ENCODE peak calls at places on chromosome 4, in four cellular contexts. A is H1, W is K562, I is HCT116. U is an unnamed sample.
A peak's percentile ranks its signal among the peaks of the same experiment; 100 is the strongest.

GRCh38 chr4:65482410-65482809 is 187.9 kb downstream of the EPHA5 start:
- DNase-seq in A (no peak), W (no peak), I (no peak), U (no peak)

GRCh38 chr4:181618896-181619295 is 624.3 kb upstream of the TENM3 start:
- DNase-seq in A (no peak), W (no peak), I (no peak), U (no peak)

GRCh38 chr4:29559281-29559680 is 1160.9 kb upstream of the PCDH7 start:
- DNase-seq in A (no peak), W (no peak), I (no peak), U (no peak)

GRCh38 chr4:148795156-148795864 is 353.1 kb upstream of the NR3C2 start:
- DNase-seq in A (peak; percentile 27), W (no peak), I (no peak), U (no peak)

GRCh38 chr4:5943561-5943960 is 50.7 kb upstream of the CRMP1 start:
- DNase-seq in A (no peak), W (no peak), I (no peak), U (no peak)

GRCh38 chr4:74671074-74671698 is 123.1 kb downstream of the BTC start:
- DNase-seq in A (peak; percentile 31), W (peak; percentile 10), I (peak; percentile 70), U (no peak)

GRCh38 chr4:140427919-140428471 is 547 bp upstream of the CLGN start:
- DNase-seq in A (no peak), W (no peak), I (peak; percentile 24), U (no peak)

GRCh38 chr4:173217727-173218126 is 49.1 kb downstream of the GALNT7 start:
- DNase-seq in A (no peak), W (no peak), I (no peak), U (no peak)

GRCh38 chr4:130747842-130748241 is 1651.9 kb downstream of the C4orf33 start:
- DNase-seq in A (no peak), W (no peak), I (peak; percentile 1), U (no peak)

GRCh38 chr4:102263024-102263787 is 82.1 kb downstream of the SLC39A8 start:
- DNase-seq in A (no peak), W (no peak), I (peak; percentile 51), U (no peak)

GRCh38 chr4:43379001-43379400 is 486.5 kb downstream of the GRXCR1 start:
- DNase-seq in A (no peak), W (no peak), I (no peak), U (no peak)

GRCh38 chr4:72951628-72952027 is 117.9 kb downstream of the COX18 start:
- DNase-seq in A (no peak), W (no peak), I (no peak), U (no peak)

GRCh38 chr4:181674315-181674714 is 568.9 kb upstream of the TENM3 start:
- DNase-seq in A (no peak), W (no peak), I (no peak), U (no peak)

GRCh38 chr4:103075894-103076776 is at the start of gene SLC9B2:
- DNase-seq in A (no peak), W (peak; percentile 59), I (peak; percentile 38), U (no peak)

GRCh38 chr4:120977435-120977997 is 55.0 kb upstream of the PRDM5 start:
- DNase-seq in A (no peak), W (no peak), I (peak; percentile 61), U (no peak)

GRCh38 chr4:173446416-173446815 is 47.5 kb upstream of the SCRG1 start:
- DNase-seq in A (no peak), W (no peak), I (no peak), U (no peak)

GRCh38 chr4:40099010-40099409 is 42.4 kb downstream of the N4BP2 start:
- DNase-seq in A (no peak), W (no peak), I (no peak), U (no peak)
- TF ChIP-seq EGR1 in A (no peak), W (no peak), I (no peak), U (no peak)

GRCh38 chr4:13547563-13548041 is 3.3 kb upstream of the NKX3-2 start:
- DNase-seq in A (no peak), W (no peak), I (no peak), U (no peak)
- TF ChIP-seq EGR1 in A (no peak), W (no peak), I (no peak), U (no peak)

DNA sequence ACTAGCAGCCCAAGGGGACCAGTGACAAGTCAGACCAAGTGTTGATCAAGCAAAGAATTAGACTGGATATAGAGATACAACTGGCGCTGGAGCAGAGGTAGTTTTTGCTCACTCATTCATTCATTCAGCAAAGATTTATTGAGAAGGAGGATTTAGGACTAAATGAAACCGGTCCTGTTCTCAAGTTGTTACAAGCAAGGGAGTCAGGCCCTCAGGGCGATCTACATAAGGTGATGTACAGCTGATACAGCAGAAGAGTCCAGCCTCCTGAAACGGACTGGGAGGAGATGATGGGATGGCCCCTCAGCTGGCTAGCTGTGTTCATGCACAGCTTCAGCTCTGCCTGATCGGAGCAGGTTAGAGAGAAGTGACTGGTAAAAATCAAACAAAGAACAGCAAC is 242.4 kb downstream of the FBXW7 start:
- DNase-seq in A (no peak), W (no peak), I (no peak), U (no peak)
- TF ChIP-seq EGR1 in A (no peak), W (no peak), I (no peak), U (no peak)

GRCh38 chr4:25637581-25638220 is 17.9 kb upstream of the SLC34A2 start:
- DNase-seq in A (no peak), W (no peak), I (no peak), U (no peak)

GRCh38 chr4:25632135-25632534 is 23.5 kb upstream of the SLC34A2 start:
- DNase-seq in A (no peak), W (no peak), I (no peak), U (no peak)

GRCh38 chr4:25638221-25638601 is 17.4 kb upstream of the SLC34A2 start:
- DNase-seq in A (no peak), W (no peak), I (no peak), U (no peak)

GRCh38 chr4:25635501-25635900 is 20.1 kb upstream of the SLC34A2 start:
- DNase-seq in A (no peak), W (no peak), I (peak; percentile 39), U (no peak)

DNA sequence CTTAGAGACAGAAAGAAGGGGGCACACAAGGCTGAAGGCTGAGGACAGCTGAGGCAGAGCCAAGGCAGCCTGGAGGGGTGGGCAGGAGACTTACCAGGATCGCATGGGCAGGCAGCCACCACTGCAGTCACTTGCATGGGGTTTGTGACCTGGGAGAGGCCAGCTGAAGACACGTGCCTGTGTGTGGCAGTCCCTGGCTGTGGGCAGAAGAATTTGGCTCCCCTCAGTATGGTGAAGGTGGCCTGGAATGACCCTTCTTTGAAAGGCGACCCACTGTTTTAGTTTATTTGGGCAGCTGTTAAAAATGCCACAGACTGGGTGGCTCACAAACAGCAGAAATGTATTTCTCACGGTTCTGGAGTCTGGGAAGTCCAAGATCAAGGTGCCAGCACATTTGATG is 22.1 kb upstream of the SLC34A2 start:
- DNase-seq in A (no peak), W (no peak), I (no peak), U (no peak)
- TF ChIP-seq EGR1 in A (no peak), W (no peak), I (no peak), U (no peak)

GRCh38 chr4:146192060-146192459 is 16.5 kb downstream of the LSM6 start:
- DNase-seq in A (no peak), W (peak; percentile 14), I (no peak), U (no peak)
- TF ChIP-seq EGR1 in A (no peak), W (no peak), I (no peak), U (no peak)

GRCh38 chr4:4637710-4638109 is 95.9 kb upstream of the STX18 start:
- DNase-seq in A (no peak), W (no peak), I (peak; percentile 21), U (peak; percentile 33)

GRCh38 chr4:4640692-4641091 is 98.8 kb upstream of the STX18 start:
- DNase-seq in A (no peak), W (no peak), I (no peak), U (no peak)

GRCh38 chr4:4641661-4642180 is 99.9 kb upstream of the STX18 start:
- DNase-seq in A (no peak), W (no peak), I (no peak), U (no peak)

GRCh38 chr4:4642201-4643025 is 100.6 kb upstream of the STX18 start:
- DNase-seq in A (no peak), W (no peak), I (no peak), U (no peak)

DNA sequence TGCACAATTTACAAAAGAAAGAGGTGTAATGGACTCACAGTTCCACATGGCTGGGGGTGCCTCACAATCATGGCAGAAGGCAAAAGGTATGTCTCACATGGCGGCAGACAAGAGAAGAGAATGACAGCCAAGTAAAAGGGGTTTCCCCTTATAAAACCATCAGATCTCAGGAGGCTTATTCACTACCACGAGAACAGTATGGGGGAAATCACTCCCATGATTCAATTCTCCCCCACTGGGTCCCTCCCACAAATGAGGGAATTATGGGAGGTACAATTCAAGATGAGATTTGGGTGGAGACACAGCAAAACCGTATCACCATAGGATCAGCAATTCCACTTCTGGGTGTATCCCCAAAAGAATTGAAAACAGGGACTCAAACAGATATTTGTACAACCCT is 97.5 kb upstream of the STX18 start:
- DNase-seq in A (no peak), W (no peak), I (no peak), U (no peak)
- TF ChIP-seq EGR1 in A (no peak), W (no peak), I (no peak), U (no peak)

DNA sequence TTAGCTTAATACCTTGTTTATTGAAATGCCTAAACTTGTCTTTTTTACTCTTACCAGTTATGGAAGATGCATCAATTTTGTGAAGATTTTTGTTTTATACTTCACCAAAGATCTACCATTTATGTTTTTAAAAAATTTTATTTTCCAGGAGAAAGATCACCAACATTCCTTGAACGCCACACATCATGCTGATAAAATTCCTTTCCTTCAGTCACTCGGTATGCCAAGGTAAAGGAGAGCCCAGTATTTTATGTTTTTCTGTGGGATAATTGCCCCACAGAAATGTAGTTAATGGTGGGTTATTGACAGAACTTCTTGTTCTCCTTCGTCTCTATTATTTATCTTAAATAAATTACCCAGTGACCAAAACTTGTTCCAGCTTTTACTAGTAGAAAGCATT is 217.0 kb downstream of the GC start:
- DNase-seq in A (no peak), W (no peak), I (no peak), U (no peak)
- TF ChIP-seq EGR1 in A (no peak), W (no peak), I (no peak), U (no peak)

U was measured in GM12878.